ENCODE peak calls at places on chromosomes 11 and 22, in six cellular contexts. M, C, K, Y, P and O are unnamed samples.
A peak's percentile ranks its signal among the peaks of the same experiment; 100 is the strongest.

GRCh38 chr22:50695421-50696250 is 23.0 kb downstream of the SHANK3 start:
- DNase-seq in Y (no peak), M (no peak), K (no peak), P (no peak), C (peak; percentile 52), O (no peak)

GRCh38 chr22:45632791-45633515 is 38.7 kb upstream of the ATXN10 start:
- DNase-seq in M (no peak), K (peak; percentile 35), Y (no peak), C (peak; percentile 51), P (no peak), O (no peak)

GRCh38 chr22:27391092-27391770 is 410.3 kb downstream of the MN1 start:
- DNase-seq in M (no peak), K (peak; percentile 20), Y (no peak), C (peak; percentile 84), P (no peak), O (no peak)

GRCh38 chr11:16815047-16815767 is 76.8 kb downstream of the C11orf58 start:
- DNase-seq in K (no peak), Y (no peak), C (peak; percentile 86), M (no peak), P (peak; percentile 68), O (no peak)

GRCh38 chr11:33089776-33090175 is 50.4 kb downstream of the TCP11L1 start:
- DNase-seq in Y (no peak), K (no peak), C (no peak), M (no peak), P (no peak), O (no peak)

GRCh38 chr22:23184764-23185113 is 4.4 kb downstream of the BCR start:
- DNase-seq in M (no peak), C (no peak), K (no peak), P (no peak), Y (no peak), O (peak; percentile 33)

GRCh38 chr11:69558519-69558941 is 77.1 kb downstream of the LINC01488 start:
- DNase-seq in Y (no peak), C (no peak), P (no peak), K (no peak), M (no peak), O (no peak)

GRCh38 chr11:102513869-102514268 is 16.7 kb downstream of the MMP7 start:
- DNase-seq in K (no peak), C (peak; percentile 96), M (no peak), P (peak; percentile 96), Y (no peak), O (peak; percentile 16)

GRCh38 chr11:48098024-48098423 is 117.7 kb downstream of the PTPRJ start:
- DNase-seq in M (no peak), C (no peak), Y (no peak), K (no peak), P (no peak), O (no peak)

GRCh38 chr11:108226036-108226435 is 3.2 kb downstream of the ATM start:
- DNase-seq in M (no peak), Y (no peak), P (no peak), K (no peak), C (no peak), O (no peak)

GRCh38 chr11:108984021-108984420 is 319.2 kb downstream of the DDX10 start:
- DNase-seq in K (no peak), M (no peak), C (no peak), Y (no peak), P (no peak), O (no peak)

GRCh38 chr11:2693271-2693833 is 6.4 kb downstream of the KCNQ1OT1 start:
- DNase-seq in C (peak; percentile 48), K (no peak), P (no peak), M (no peak), Y (no peak), O (no peak)

GRCh38 chr11:74460481-74461154 is 6.7 kb downstream of the KCNE3 start:
- DNase-seq in K (no peak), P (no peak), Y (no peak), M (no peak), C (no peak), O (no peak)

GRCh38 chr11:30983143-30983542 is 386.4 kb downstream of the DCDC1 start:
- DNase-seq in P (no peak), M (no peak), K (no peak), Y (no peak), C (no peak), O (no peak)

GRCh38 chr22:25030636-25031035 is 78.1 kb downstream of the KIAA1671 start:
- DNase-seq in K (no peak), Y (no peak), M (no peak), P (no peak), C (no peak), O (no peak)

GRCh38 chr11:114326776-114327175 is 30.6 kb downstream of the NNMT start:
- DNase-seq in P (no peak), K (no peak), Y (no peak), M (no peak), C (no peak), O (peak; percentile 6)

GRCh38 chr11:84566681-84567080 is 1060.5 kb downstream of the DLG2 start:
- DNase-seq in K (no peak), C (no peak), M (no peak), Y (no peak), P (no peak), O (no peak)

GRCh38 chr11:46278387-46279173 is 1.1 kb downstream of the CREB3L1 start:
- DNase-seq in Y (peak; percentile 56), P (peak; percentile 71), M (no peak), C (peak; percentile 74), K (peak; percentile 81), O (no peak)

GRCh38 chr22:35587447-35587870 is 29.7 kb downstream of the MB start:
- DNase-seq in Y (no peak), K (peak; percentile 95), P (peak; percentile 74), M (no peak), C (peak; percentile 86), O (no peak)

GRCh38 chr11:117171007-117171647 is 7.4 kb upstream of the SIDT2 start:
- DNase-seq in Y (no peak), K (no peak), C (no peak), P (no peak), M (no peak), O (no peak)

GRCh38 chr11:134398079-134398444 is 14.0 kb downstream of the B3GAT1 start:
- DNase-seq in Y (no peak), P (peak; percentile 38), K (no peak), M (no peak), C (no peak), O (no peak)

GRCh38 chr11:13680501-13681264 is 12.2 kb downstream of the FAR1 start:
- DNase-seq in M (no peak), K (no peak), Y (no peak), C (no peak), P (no peak), O (no peak)

GRCh38 chr22:24185001-24185500 is 3.8 kb downstream of the SUSD2 start:
- DNase-seq in M (no peak), P (no peak), C (peak; percentile 55), K (no peak), Y (no peak), O (no peak)

GRCh38 chr22:49892226-49892899 is 25.9 kb downstream of the ALG12 start:
- DNase-seq in K (no peak), C (no peak), Y (no peak), P (no peak), M (no peak), O (no peak)

GRCh38 chr11:64321026-64321425 is 3.1 kb downstream of the PRDX5 start:
- DNase-seq in M (no peak), K (no peak), Y (no peak), C (no peak), P (no peak), O (no peak)

GRCh38 chr22:37051629-37052385 is at the start of gene KCTD17:
- DNase-seq in C (peak; percentile 80), P (peak; percentile 32), Y (peak; percentile 51), K (peak; percentile 69), M (peak; percentile 40), O (peak; percentile 66)

GRCh38 chr22:44523981-44524759 is 26.1 kb upstream of the RTL6 start:
- DNase-seq in P (no peak), C (peak; percentile 87), Y (no peak), M (no peak), K (peak; percentile 44), O (peak; percentile 46)

GRCh38 chr11:123045101-123045500 is 16.8 kb downstream of the HSPA8 start:
- DNase-seq in M (no peak), C (no peak), Y (no peak), P (no peak), K (no peak), O (no peak)

GRCh38 chr11:67055812-67056211 is 835 bp upstream of the RHOD start:
- DNase-seq in K (no peak), M (no peak), P (no peak), C (no peak), Y (no peak), O (no peak)

GRCh38 chr22:43993072-43993760 is 30.9 kb upstream of the PARVB start:
- DNase-seq in Y (peak; percentile 60), M (peak; percentile 40), K (peak; percentile 77), P (peak; percentile 20), C (peak; percentile 65), O (peak; percentile 42)